ENCODE peak calls at places on chromosome 22, in nine cellular contexts. U is smooth muscle cell of the brain vasculature, T is HuH-7.5, R is upper lobe of right lung, M is GM04503, N is cardiac muscle cell, D is adipocyte, X is AG09309, C is RWPE1. Z is an unnamed sample.

GRCh38 chr22:39514373-39514973 is 5.9 kb upstream of the ATF4 start:
- DNase-seq in U (no peak), T (no peak), R (no peak), M (no peak), N (peak), D (peak), X (no peak), C (no peak), Z (no peak)

GRCh38 chr22:45876136-45877035 is 100.6 kb downstream of the WNT7B start:
- DNase-seq in U (no peak), T (no peak), R (peak), M (no peak), N (no peak), D (no peak), X (no peak), C (no peak), Z (no peak)

GRCh38 chr22:30038219-30038618 is 42.0 kb upstream of the HORMAD2 start:
- DNase-seq in U (peak), T (no peak), R (no peak), M (no peak), N (peak), D (peak), X (no peak), C (peak), Z (no peak)

GRCh38 chr22:20215742-20216141 is 52.4 kb downstream of the RTN4R start:
- DNase-seq in U (no peak), T (no peak), R (no peak), M (no peak), N (no peak), D (no peak), X (no peak), C (no peak), Z (no peak)

GRCh38 chr22:28951969-28952521 is 68.7 kb downstream of the ZNRF3 start:
- DNase-seq in U (peak), T (no peak), R (no peak), M (no peak), N (peak), D (peak), X (peak), C (no peak), Z (no peak)

GRCh38 chr22:38850941-38851849 is 7.4 kb upstream of the NPTXR start:
- DNase-seq in U (no peak), T (no peak), R (no peak), M (no peak), N (peak), D (peak), X (no peak), C (peak), Z (no peak)

GRCh38 chr22:50025993-50026392 is 13.4 kb upstream of the IL17REL start:
- DNase-seq in U (no peak), T (no peak), R (peak), M (no peak), N (no peak), D (no peak), X (no peak), C (no peak), Z (no peak)

GRCh38 chr22:27526851-27527250 is 274.7 kb downstream of the MN1 start:
- DNase-seq in U (no peak), T (no peak), R (no peak), M (no peak), N (no peak), D (no peak), X (no peak), C (no peak), Z (no peak)

GRCh38 chr22:46618104-46618647 is 2.0 kb upstream of the GRAMD4 start:
- DNase-seq in U (no peak), T (no peak), R (no peak), M (no peak), N (no peak), D (no peak), X (no peak), C (no peak), Z (no peak)

GRCh38 chr22:35893698-35894097 is 134.9 kb downstream of the RBFOX2 start:
- DNase-seq in U (peak), T (no peak), R (no peak), M (no peak), N (peak), D (no peak), X (no peak), C (no peak), Z (no peak)

GRCh38 chr22:27297125-27297524 is 504.4 kb downstream of the MN1 start:
- DNase-seq in U (no peak), T (no peak), R (no peak), M (no peak), N (no peak), D (no peak), X (no peak), C (no peak), Z (no peak)

GRCh38 chr22:28710112-28710888 is 30.7 kb upstream of the TTC28 start:
- DNase-seq in U (peak), T (no peak), R (no peak), M (peak), N (peak), D (peak), X (peak), C (peak), Z (no peak)

GRCh38 chr22:47174671-47175111 is 412.2 kb downstream of the TBC1D22A start:
- DNase-seq in U (no peak), T (no peak), R (peak), M (no peak), N (no peak), D (no peak), X (no peak), C (no peak), Z (no peak)

GRCh38 chr22:35970601-35971417 is 57.8 kb downstream of the RBFOX2 start:
- DNase-seq in U (no peak), T (no peak), R (no peak), M (no peak), N (no peak), D (peak), X (no peak), C (no peak), Z (no peak)

GRCh38 chr22:49481651-49482399 is 345.8 kb downstream of the BRD1 start:
- DNase-seq in U (no peak), T (no peak), R (no peak), M (no peak), N (no peak), D (no peak), X (no peak), C (no peak), Z (no peak)

GRCh38 chr22:49208768-49209252 is 618.9 kb downstream of the BRD1 start:
- DNase-seq in U (no peak), T (no peak), R (peak), M (no peak), N (no peak), D (no peak), X (no peak), C (no peak), Z (peak)

Z was measured in neuronal stem cell.